ENCODE peak calls at places on chromosomes 4 and X, in four cellular contexts. I is iris pigment epithelial cell; C is NCI-H1930; O is stimulated activated CD4-positive, alpha-beta T cell treated with anti-CD3 and anti-CD28 coated beads, Interleukin-4, amount 100 ng/mL, for 1 hour. R is an unnamed sample.

GRCh38 chrX:24241822-24242648 is 71.8 kb downstream of the SUPT20HL2 start:
- DNase-seq in I (peak), C (peak), O (no peak), R (peak)

GRCh38 chr4:7408166-7408565 is 26.6 kb downstream of the PSAPL1 start:
- DNase-seq in I (no peak), C (no peak), O (no peak), R (no peak)

GRCh38 chr4:187732524-187732923 is 263.0 kb upstream of the ZFP42 start:
- DNase-seq in I (peak), C (no peak), O (no peak), R (no peak)

GRCh38 chr4:36187723-36188333 is 56.5 kb downstream of the ARAP2 start:
- DNase-seq in I (peak), C (no peak), O (no peak), R (peak)

GRCh38 chr4:112753333-112753732 is 116.4 kb downstream of the LARP7 start:
- DNase-seq in I (no peak), C (no peak), O (no peak), R (no peak)

GRCh38 chr4:166594326-166594946 is 639.9 kb downstream of the SPOCK3 start:
- DNase-seq in I (peak), C (peak), O (no peak), R (peak)

GRCh38 chr4:11765849-11766453 is 337.3 kb upstream of the HS3ST1 start:
- DNase-seq in I (peak), C (no peak), O (no peak), R (no peak)

GRCh38 chr4:81687470-81687869 is 215.8 kb upstream of the RASGEF1B start:
- DNase-seq in I (no peak), C (no peak), O (no peak), R (no peak)

GRCh38 chr4:99832313-99832712 is 15.7 kb downstream of the DAPP1 start:
- DNase-seq in I (no peak), C (no peak), O (no peak), R (no peak)

GRCh38 chr4:176357359-176358082 is 37.8 kb downstream of the SPCS3 start:
- DNase-seq in I (peak), C (no peak), O (no peak), R (no peak)

GRCh38 chr4:123599920-123600394 is 203.4 kb downstream of the SPRY1 start:
- DNase-seq in I (peak), C (no peak), O (peak), R (no peak)

GRCh38 chr4:97394653-97395052 is 748.6 kb downstream of the STPG2 start:
- DNase-seq in I (peak), C (no peak), O (no peak), R (no peak)

GRCh38 chr4:15691346-15692140 is 9.9 kb downstream of the FAM200B start:
- DNase-seq in I (peak), C (no peak), O (no peak), R (no peak)

GRCh38 chr4:51995647-51996046 is 24.5 kb downstream of the LRRC66 start:
- DNase-seq in I (no peak), C (no peak), O (no peak), R (no peak)

GRCh38 chr4:6270691-6271121 is 1.1 kb downstream of the WFS1 start:
- DNase-seq in I (peak), C (no peak), O (no peak), R (no peak)

GRCh38 chr4:46931981-46932380 is 22.9 kb upstream of the COX7B2 start:
- DNase-seq in I (peak), C (no peak), O (no peak), R (peak)

GRCh38 chr4:5166377-5166776 is 115.1 kb downstream of the STK32B start:
- DNase-seq in I (no peak), C (no peak), O (no peak), R (no peak)

GRCh38 chrX:38669425-38669824 is 108.1 kb downstream of the TSPAN7 start:
- DNase-seq in I (no peak), C (no peak), O (no peak), R (no peak)

GRCh38 chr4:13984996-13985780 is 357.7 kb upstream of the BOD1L1 start:
- DNase-seq in I (peak), C (no peak), O (no peak), R (no peak)

GRCh38 chr4:93617596-93617995 is 211.0 kb upstream of the ATOH1 start:
- DNase-seq in I (no peak), C (no peak), O (no peak), R (peak)

GRCh38 chr4:163331629-163332360 is 601 bp downstream of the NPY1R start:
- DNase-seq in I (peak), C (no peak), O (peak), R (no peak)

GRCh38 chrX:107752714-107753113 is 22.9 kb downstream of the TSC22D3 start:
- DNase-seq in I (no peak), C (no peak), O (no peak), R (no peak)

GRCh38 chrX:136765957-136766356 is 14.8 kb downstream of the ARHGEF6 start:
- DNase-seq in I (no peak), C (no peak), O (no peak), R (no peak)

GRCh38 chr4:74056858-74057562 is 18.5 kb upstream of the CXCL3 start:
- DNase-seq in I (peak), C (no peak), O (no peak), R (no peak)

GRCh38 chr4:100682477-100683218 is 164.8 kb upstream of the EMCN start:
- DNase-seq in I (no peak), C (no peak), O (no peak), R (no peak)

GRCh38 chr4:16083217-16084191 is at the start of gene PROM1:
- DNase-seq in I (no peak), C (peak), O (peak), R (no peak)

GRCh38 chr4:139761461-139761860 is 95.8 kb downstream of the MGST2 start:
- DNase-seq in I (peak), C (no peak), O (no peak), R (peak)

GRCh38 chr4:164731827-164732474 is 22.0 kb upstream of the SMIM31 start:
- DNase-seq in I (peak), C (peak), O (peak), R (peak)

GRCh38 chrX:102624105-102624504 is 24.8 kb downstream of the ARMCX5 start:
- DNase-seq in I (no peak), C (no peak), O (no peak), R (no peak)

GRCh38 chr4:153181293-153182080 is 22.8 kb upstream of the TRIM2 start:
- DNase-seq in I (no peak), C (no peak), O (no peak), R (no peak)

GRCh38 chrX:123201720-123202119 is 17.6 kb downstream of the GRIA3 start:
- DNase-seq in I (no peak), C (no peak), O (no peak), R (no peak)

GRCh38 chrX:130091976-130092522 is 18.2 kb downstream of the ELF4 start:
- DNase-seq in I (no peak), C (no peak), O (peak), R (no peak)

GRCh38 chr4:2449511-2450392 is 19.2 kb upstream of the RNF4 start:
- DNase-seq in I (no peak), C (no peak), O (no peak), R (no peak)

GRCh38 chr4:64777286-64777685 is 368.0 kb upstream of the TECRL start:
- DNase-seq in I (peak), C (no peak), O (no peak), R (no peak)

R was measured in NCI-H1694 treated with DMSO at 0.1 percent for 48 hours.